ENCODE peak calls at places on chromosomes 3 and 15, in five cellular contexts. J is HFF-Myc, O is AG09309, K is GM06990, Y is hepatocyte. T is an unnamed sample.

GRCh38 chr3:72997421-72997961 is 880 bp downstream of the PPP4R2 start:
- DNase-seq in J (no peak), O (peak; percentile 25), K (no peak), Y (peak; percentile 78), T (no peak)

GRCh38 chr3:159787191-159787590 is 201.4 kb upstream of the IL12A start:
- DNase-seq in J (peak; percentile 75), O (peak; percentile 34), K (no peak), Y (peak; percentile 73), T (peak; percentile 29)

GRCh38 chr3:65445573-65446204 is 593.0 kb downstream of the MAGI1 start:
- DNase-seq in J (no peak), O (no peak), K (no peak), Y (no peak), T (no peak)

GRCh38 chr3:37492977-37493471 is 318.6 kb upstream of the LRRFIP2 start:
- DNase-seq in J (no peak), O (no peak), K (no peak), Y (no peak), T (peak; percentile 1)

GRCh38 chr3:102129774-102130608 is 280.7 kb downstream of the NFKBIZ start:
- DNase-seq in J (peak; percentile 29), O (peak; percentile 39), K (no peak), Y (peak; percentile 33), T (peak; percentile 26)

GRCh38 chr15:90954712-90955671 is at the start of gene RCCD1:
- DNase-seq in J (peak; percentile 88), O (peak; percentile 62), K (peak; percentile 94), Y (peak; percentile 97), T (peak; percentile 68)

GRCh38 chr3:110576962-110577361 is 494.7 kb upstream of the NECTIN3 start:
- DNase-seq in J (peak; percentile 90), O (peak; percentile 94), K (no peak), Y (peak; percentile 20), T (peak; percentile 92)

GRCh38 chr3:30826381-30827061 is 67.9 kb downstream of the GADL1 start:
- DNase-seq in J (no peak), O (no peak), K (no peak), Y (no peak), T (no peak)

GRCh38 chr15:45611305-45611704 is 23.5 kb upstream of the SQOR start:
- DNase-seq in J (no peak), O (no peak), K (no peak), Y (peak; percentile 33), T (no peak)

GRCh38 chr3:151265866-151266265 is 12.5 kb downstream of the P2RY14 start:
- DNase-seq in J (no peak), O (no peak), K (peak; percentile 53), Y (no peak), T (no peak)

GRCh38 chr15:31202953-31203352 is 101.4 kb upstream of the TRPM1 start:
- DNase-seq in J (no peak), O (no peak), K (no peak), Y (no peak), T (no peak)

DNA sequence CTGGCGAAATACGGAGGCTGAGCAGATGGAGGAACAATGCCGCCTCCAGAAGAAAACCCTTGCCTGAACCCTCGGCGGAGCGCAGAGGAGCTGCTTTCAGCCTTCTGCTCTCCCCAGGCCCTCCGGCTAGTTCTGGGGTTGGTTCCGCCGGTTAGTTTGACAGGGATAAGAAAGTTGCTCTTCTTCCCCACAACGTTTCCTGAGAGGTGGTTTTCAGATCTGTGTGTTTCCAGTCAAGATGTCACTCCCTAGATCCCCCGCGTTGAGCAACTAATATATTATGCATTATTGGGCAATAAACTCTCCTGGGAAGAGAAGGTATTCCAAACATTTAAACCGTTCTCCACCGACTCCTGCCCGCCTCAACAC is 551 bp downstream of the NLGN1 start:
- DNase-seq in J (no peak), O (no peak), K (no peak), Y (no peak), T (no peak)
- H3K4me3 ChIP-seq in J (peak overlapping the region; percentile 32), O (peak overlapping the region; percentile 89), K (no peak overlapping the region), Y (peak overlapping the region; percentile 76), T (peak overlapping the region; percentile 95)

GRCh38 chr3:183641875-183642274 is 6.5 kb downstream of the KLHL24 start:
- DNase-seq in J (no peak), O (no peak), K (no peak), Y (no peak), T (no peak)
- H3K4me3 ChIP-seq in J (no peak overlapping the region), O (no peak overlapping the region), K (no peak overlapping the region), Y (no peak overlapping the region), T (no peak overlapping the region)

GRCh38 chr3:193556841-193557240 is 2.1 kb upstream of the ATP13A4 start:
- DNase-seq in J (no peak), O (no peak), K (no peak), Y (no peak), T (no peak)
- H3K4me3 ChIP-seq in J (no peak overlapping the region), O (no peak overlapping the region), K (no peak overlapping the region), Y (no peak overlapping the region), T (no peak overlapping the region)

GRCh38 chr3:170835346-170835745 is 34.6 kb downstream of the RPL22L1 start:
- DNase-seq in J (no peak), O (no peak), K (no peak), Y (no peak), T (no peak)

GRCh38 chr3:170830580-170830979 is 39.4 kb downstream of the RPL22L1 start:
- DNase-seq in J (no peak), O (no peak), K (no peak), Y (no peak), T (no peak)

GRCh38 chr3:170826047-170826446 is 43.9 kb downstream of the RPL22L1 start:
- DNase-seq in J (no peak), O (no peak), K (no peak), Y (no peak), T (no peak)

GRCh38 chr3:170829873-170830272 is 40.1 kb downstream of the RPL22L1 start:
- DNase-seq in J (no peak), O (no peak), K (no peak), Y (no peak), T (no peak)
- H3K4me3 ChIP-seq in J (no peak overlapping the region), O (no peak overlapping the region), K (no peak overlapping the region), Y (no peak overlapping the region), T (no peak overlapping the region)

GRCh38 chr15:67036775-67037555 is 28.4 kb upstream of the SMAD3 start:
- DNase-seq in J (no peak), O (no peak), K (no peak), Y (no peak), T (no peak)

GRCh38 chr15:67040277-67040676 is 25.1 kb upstream of the SMAD3 start:
- DNase-seq in J (no peak), O (no peak), K (no peak), Y (no peak), T (no peak)

GRCh38 chr15:67038721-67039120 is 26.7 kb upstream of the SMAD3 start:
- DNase-seq in J (no peak), O (no peak), K (no peak), Y (no peak), T (no peak)

GRCh38 chr15:67037694-67038093 is 27.7 kb upstream of the SMAD3 start:
- DNase-seq in J (no peak), O (no peak), K (no peak), Y (no peak), T (no peak)

GRCh38 chr15:67039349-67040075 is 25.9 kb upstream of the SMAD3 start:
- DNase-seq in J (no peak), O (no peak), K (no peak), Y (peak; percentile 55), T (no peak)
- H3K4me3 ChIP-seq in J (no peak overlapping the region), O (no peak overlapping the region), K (no peak overlapping the region), Y (no peak overlapping the region), T (no peak overlapping the region)

T was measured in BJ.